ENCODE peak calls at places on chromosomes 16 and 17, in four cellular contexts. One of them, this sample, is unnamed.

GRCh38 chr17:30519707-30520106 is 42.5 kb downstream of the GOSR1 start:
- DNase-seq in ovary: no peak
- DNase-seq in heart left ventricle: no peak
- DNase-seq in lung: no peak
- DNase-seq in this sample: peak

GRCh38 chr17:14616508-14616907 is 315.6 kb downstream of the HS3ST3B1 start:
- DNase-seq in heart left ventricle: no peak
- DNase-seq in ovary: no peak
- DNase-seq in lung: no peak
- DNase-seq in this sample: no peak

GRCh38 chr16:69465083-69465721 is 40.8 kb downstream of the CYB5B start:
- DNase-seq in ovary: no peak
- DNase-seq in heart left ventricle: no peak
- DNase-seq in lung: no peak
- DNase-seq in this sample: no peak

GRCh38 chr17:20966869-20967268 is 75.9 kb downstream of the USP22 start:
- DNase-seq in heart left ventricle: no peak
- DNase-seq in ovary: no peak
- DNase-seq in lung: peak
- DNase-seq in this sample: no peak

GRCh38 chr17:83178533-83179201 is 99.3 kb downstream of the METRNL start:
- DNase-seq in lung: no peak
- DNase-seq in ovary: peak
- DNase-seq in heart left ventricle: peak
- DNase-seq in this sample: no peak

GRCh38 chr16:88753600-88753999 is 31.4 kb downstream of the PIEZO1 start:
- DNase-seq in ovary: no peak
- DNase-seq in heart left ventricle: no peak
- DNase-seq in lung: no peak
- DNase-seq in this sample: no peak

GRCh38 chr16:82793550-82794244 is 166.9 kb downstream of the CDH13 start:
- DNase-seq in lung: no peak
- DNase-seq in heart left ventricle: no peak
- DNase-seq in ovary: no peak
- DNase-seq in this sample: no peak

GRCh38 chr17:20234266-20234665 is 225.1 kb downstream of the SPECC1 start:
- DNase-seq in lung: no peak
- DNase-seq in ovary: no peak
- DNase-seq in heart left ventricle: no peak
- DNase-seq in this sample: no peak

GRCh38 chr16:88881090-88881580 is 14.7 kb upstream of the PABPN1L start:
- DNase-seq in lung: no peak
- DNase-seq in ovary: no peak
- DNase-seq in heart left ventricle: no peak
- DNase-seq in this sample: peak

GRCh38 chr17:58364270-58364942 is 12.4 kb upstream of the SUPT4H1 start:
- DNase-seq in lung: no peak
- DNase-seq in heart left ventricle: no peak
- DNase-seq in ovary: no peak
- DNase-seq in this sample: peak

GRCh38 chr16:84976644-84977400 is 34.5 kb downstream of the ZDHHC7 start:
- DNase-seq in heart left ventricle: peak
- DNase-seq in ovary: no peak
- DNase-seq in lung: peak
- DNase-seq in this sample: no peak

GRCh38 chr17:19331134-19331533 is 31.4 kb downstream of the B9D1 start:
- DNase-seq in heart left ventricle: no peak
- DNase-seq in lung: no peak
- DNase-seq in ovary: no peak
- DNase-seq in this sample: peak

GRCh38 chr16:86353934-86354333 is 156.4 kb upstream of the FOXF1 start:
- DNase-seq in lung: no peak
- DNase-seq in heart left ventricle: no peak
- DNase-seq in ovary: no peak
- DNase-seq in this sample: no peak

GRCh38 chr17:80117491-80118401 is 16.4 kb downstream of the GAA start:
- DNase-seq in ovary: peak
- DNase-seq in lung: no peak
- DNase-seq in heart left ventricle: no peak
- DNase-seq in this sample: no peak

GRCh38 chr16:82900611-82901010 is 273.8 kb downstream of the CDH13 start:
- DNase-seq in lung: no peak
- DNase-seq in heart left ventricle: no peak
- DNase-seq in ovary: no peak
- DNase-seq in this sample: no peak

GRCh38 chr16:31382485-31383161 is 10.5 kb upstream of the ITGAD start:
- DNase-seq in lung: peak
- DNase-seq in ovary: no peak
- DNase-seq in heart left ventricle: peak
- DNase-seq in this sample: peak

GRCh38 chr16:58481931-58482330 is 18.0 kb upstream of the NDRG4 start:
- DNase-seq in heart left ventricle: no peak
- DNase-seq in ovary: no peak
- DNase-seq in lung: no peak
- DNase-seq in this sample: no peak

GRCh38 chr17:57110579-57111367 is 25.7 kb downstream of the AKAP1 start:
- DNase-seq in lung: no peak
- DNase-seq in heart left ventricle: peak
- DNase-seq in ovary: no peak
- DNase-seq in this sample: no peak

GRCh38 chr16:31498493-31498892 is 9.7 kb downstream of the RUSF1 start:
- DNase-seq in ovary: no peak
- DNase-seq in heart left ventricle: no peak
- DNase-seq in lung: no peak
- DNase-seq in this sample: no peak

GRCh38 chr16:81688182-81688581 is 90.9 kb upstream of the PLCG2 start:
- DNase-seq in heart left ventricle: no peak
- DNase-seq in ovary: no peak
- DNase-seq in lung: no peak
- DNase-seq in this sample: no peak

GRCh38 chr16:27773344-27773743 is 223.4 kb downstream of the KATNIP start:
- DNase-seq in lung: no peak
- DNase-seq in heart left ventricle: no peak
- DNase-seq in ovary: no peak
- DNase-seq in this sample: no peak

GRCh38 chr17:9470171-9470570 is 105.4 kb downstream of the STX8 start:
- DNase-seq in lung: no peak
- DNase-seq in ovary: no peak
- DNase-seq in heart left ventricle: no peak
- DNase-seq in this sample: no peak

GRCh38 chr17:56424005-56424404 is 169.5 kb upstream of the NOG start:
- DNase-seq in lung: no peak
- DNase-seq in heart left ventricle: no peak
- DNase-seq in ovary: no peak
- DNase-seq in this sample: no peak

GRCh38 chr16:6643083-6643686 is 689.5 kb upstream of the RBFOX1 start:
- DNase-seq in lung: no peak
- DNase-seq in heart left ventricle: no peak
- DNase-seq in ovary: peak
- DNase-seq in this sample: peak

GRCh38 chr17:82084373-82085030 is 13.5 kb downstream of the FASN start:
- DNase-seq in heart left ventricle: no peak
- DNase-seq in lung: no peak
- DNase-seq in ovary: no peak
- DNase-seq in this sample: no peak

GRCh38 chr17:82085031-82085861 is 12.8 kb downstream of the FASN start:
- DNase-seq in lung: no peak
- DNase-seq in heart left ventricle: no peak
- DNase-seq in ovary: no peak
- DNase-seq in this sample: no peak

GRCh38 chr17:82087961-82088837 is 9.8 kb downstream of the FASN start:
- DNase-seq in lung: no peak
- DNase-seq in heart left ventricle: no peak
- DNase-seq in ovary: peak
- DNase-seq in this sample: no peak

GRCh38 chr17:82086941-82087906 is 10.8 kb downstream of the FASN start:
- DNase-seq in lung: no peak
- DNase-seq in ovary: no peak
- DNase-seq in heart left ventricle: no peak
- DNase-seq in this sample: no peak

DNA sequence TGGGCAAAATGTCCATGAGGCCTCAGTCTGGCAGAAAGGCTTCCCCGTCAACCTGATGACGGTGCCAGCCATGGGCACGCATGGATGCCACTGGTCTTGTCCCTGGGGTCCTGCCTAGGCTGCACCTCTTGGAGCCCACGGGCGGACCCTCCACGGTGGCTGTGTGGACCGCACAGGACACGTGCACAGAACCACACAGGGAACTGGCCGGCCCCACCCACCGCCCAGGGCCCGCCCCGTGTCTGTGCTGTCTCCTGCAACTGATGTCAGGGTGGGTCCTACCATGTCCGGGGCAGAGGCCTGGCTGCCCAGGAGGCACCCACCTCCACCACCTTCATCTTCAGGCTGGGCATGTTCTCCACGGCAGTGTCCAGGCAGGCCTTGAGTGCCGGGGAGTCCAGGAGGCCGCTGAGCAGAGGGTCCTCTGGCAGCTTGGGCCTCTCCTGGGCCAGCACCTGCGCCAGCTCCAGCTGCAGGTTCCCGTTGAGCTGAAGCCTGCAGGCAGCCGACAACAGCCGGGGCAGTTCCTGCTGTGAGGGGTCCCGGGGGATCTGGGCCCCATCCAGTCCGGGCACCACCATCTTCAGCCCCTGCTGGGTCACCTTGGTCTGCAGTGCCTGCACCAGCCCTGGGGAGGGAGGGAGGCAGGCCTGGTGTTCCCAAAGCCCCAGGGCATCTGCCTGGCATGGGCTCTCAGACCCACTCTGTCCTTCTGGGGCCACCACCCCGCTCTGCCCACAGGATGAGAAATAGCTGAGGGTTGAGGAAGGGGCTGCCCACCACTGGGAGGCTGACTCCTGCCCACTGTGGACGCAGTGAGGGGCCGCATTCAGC is 11.9 kb downstream of the FASN start:
- DNase-seq in ovary: peak
- DNase-seq in lung: no peak
- DNase-seq in heart left ventricle: no peak
- DNase-seq in this sample: no peak
- H3K4me3 ChIP-seq in ovary: no peak
- H3K4me3 ChIP-seq in lung: no peak
- H3K4me3 ChIP-seq in heart left ventricle: no peak
- H3K4me3 ChIP-seq in this sample: no peak

GRCh38 chr16:77995843-77996455 is 26.4 kb upstream of the CLEC3A start:
- DNase-seq in heart left ventricle: no peak
- DNase-seq in lung: no peak
- DNase-seq in ovary: no peak
- DNase-seq in this sample: no peak
- H3K4me3 ChIP-seq in heart left ventricle: no peak
- H3K4me3 ChIP-seq in lung: no peak
- H3K4me3 ChIP-seq in ovary: no peak
- H3K4me3 ChIP-seq in this sample: no peak

DNA sequence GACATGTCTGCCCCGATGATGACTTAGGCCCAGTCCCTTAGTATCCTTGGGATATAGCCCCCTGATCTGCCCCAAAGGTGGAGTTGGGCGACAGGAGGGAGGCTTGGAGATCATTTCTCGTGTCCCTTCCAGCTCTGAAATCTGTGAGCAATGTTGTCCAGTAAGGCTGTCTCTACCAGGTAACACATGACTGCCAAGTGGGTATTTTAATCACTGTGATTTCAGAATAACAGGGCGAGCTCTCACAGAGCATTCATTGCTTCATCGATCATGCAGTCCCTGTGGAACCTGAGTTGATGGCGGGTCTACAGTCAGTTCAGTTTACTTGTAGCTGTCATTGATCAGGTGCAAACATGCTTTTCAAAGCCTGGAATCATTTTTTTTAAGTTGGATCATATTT is 39.2 kb downstream of the KSR1 start:
- DNase-seq in heart left ventricle: no peak
- DNase-seq in lung: no peak
- DNase-seq in ovary: no peak
- DNase-seq in this sample: peak
- H3K4me3 ChIP-seq in heart left ventricle: no peak
- H3K4me3 ChIP-seq in lung: no peak
- H3K4me3 ChIP-seq in ovary: no peak
- H3K4me3 ChIP-seq in this sample: peak

GRCh38 chr17:43662432-43663141 is 865 bp upstream of the MEOX1 start:
- DNase-seq in ovary: no peak
- DNase-seq in lung: no peak
- DNase-seq in heart left ventricle: no peak
- DNase-seq in this sample: no peak

GRCh38 chr17:43663383-43663782 is 1.7 kb upstream of the MEOX1 start:
- DNase-seq in ovary: no peak
- DNase-seq in lung: no peak
- DNase-seq in heart left ventricle: no peak
- DNase-seq in this sample: no peak

GRCh38 chr17:43660816-43661493 is 767 bp downstream of the MEOX1 start:
- DNase-seq in heart left ventricle: no peak
- DNase-seq in ovary: no peak
- DNase-seq in lung: no peak
- DNase-seq in this sample: no peak

GRCh38 chr17:43660262-43660661 is 1.5 kb downstream of the MEOX1 start:
- DNase-seq in heart left ventricle: no peak
- DNase-seq in ovary: no peak
- DNase-seq in lung: no peak
- DNase-seq in this sample: no peak

DNA sequence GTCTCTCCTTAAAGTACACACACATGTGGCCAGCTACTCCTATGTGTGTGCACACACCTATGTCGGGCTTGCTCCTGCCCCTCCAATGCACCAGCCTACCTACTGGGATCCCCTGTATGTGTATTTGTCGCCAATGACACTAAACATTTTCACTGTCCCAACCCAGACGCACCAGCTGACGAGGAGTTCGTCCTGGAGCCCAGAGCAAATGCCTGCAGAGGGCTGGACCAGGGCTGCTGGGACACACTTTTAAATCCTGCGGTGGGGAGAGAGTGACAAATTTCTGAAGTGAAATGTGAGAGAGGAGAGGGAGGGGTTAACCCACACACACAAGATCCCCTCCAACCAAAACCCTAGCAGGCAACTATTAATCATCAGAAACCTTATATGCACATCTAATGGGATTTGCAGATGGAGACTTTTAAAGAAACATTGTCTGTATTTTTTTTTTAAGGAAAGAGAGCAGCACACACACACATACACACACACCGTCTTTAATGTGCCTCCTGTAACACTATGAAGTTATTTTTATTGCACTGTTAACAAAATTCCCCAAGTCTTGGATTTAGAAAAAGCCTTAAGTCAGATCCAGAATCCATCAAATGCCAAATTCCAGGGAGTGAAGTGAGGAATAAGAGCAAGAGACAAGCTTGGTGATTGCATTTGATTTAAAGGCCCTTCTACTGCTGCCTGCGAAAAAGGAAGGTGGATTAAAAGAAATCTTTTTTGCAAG is at the start of gene MEOX1:
- DNase-seq in heart left ventricle: peak
- DNase-seq in ovary: no peak
- DNase-seq in lung: no peak
- DNase-seq in this sample: peak
- H3K4me3 ChIP-seq in heart left ventricle: peak
- H3K4me3 ChIP-seq in ovary: no peak
- H3K4me3 ChIP-seq in lung: no peak
- H3K4me3 ChIP-seq in this sample: no peak

This sample was measured in epithelial cell of esophagus.